ENCODE peak calls at places on chromosome 20, in six cellular contexts. O is IMR-90, X is K562, B is A549, P is H1, Y is GM12878. F is an unnamed sample.

GRCh38 chr20:60066438-60066823 is 108.2 kb downstream of the CDH26 start:
- DNase-seq in O (no peak), X (no peak), B (no peak), P (no peak), Y (no peak), F (no peak)

GRCh38 chr20:21323640-21324039 is 20.5 kb downstream of the XRN2 start:
- DNase-seq in O (peak), X (peak), B (peak), P (no peak), Y (no peak), F (peak)

GRCh38 chr20:20593447-20594170 is 118.8 kb downstream of the RALGAPA2 start:
- DNase-seq in O (peak), X (peak), B (peak), P (peak), Y (no peak), F (peak)

GRCh38 chr20:13173201-13173600 is 47.9 kb upstream of the ISM1 start:
- DNase-seq in O (no peak), X (no peak), B (no peak), P (no peak), Y (no peak), F (no peak)

GRCh38 chr20:34377072-34377847 is 14.2 kb downstream of the ITCH start:
- DNase-seq in O (no peak), X (no peak), B (no peak), P (no peak), Y (peak), F (no peak)

GRCh38 chr20:7741866-7742265 is 198.4 kb downstream of the HAO1 start:
- DNase-seq in O (no peak), X (no peak), B (no peak), P (no peak), Y (no peak), F (no peak)

GRCh38 chr20:41340327-41341055 is at the start of gene LPIN3:
- DNase-seq in O (peak), X (peak), B (peak), P (peak), Y (no peak), F (peak)

GRCh38 chr20:37670426-37670825 is 23.4 kb upstream of the CTNNBL1 start:
- DNase-seq in O (no peak), X (no peak), B (no peak), P (no peak), Y (no peak), F (no peak)

GRCh38 chr20:17533396-17533795 is 2.2 kb upstream of the BFSP1 start:
- DNase-seq in O (peak), X (peak), B (peak), P (no peak), Y (no peak), F (peak)

GRCh38 chr20:52190437-52191131 is 995 bp downstream of the ZFP64 start:
- DNase-seq in O (peak), X (peak), B (peak), P (peak), Y (no peak), F (peak)

GRCh38 chr20:14865169-14865568 is 527.8 kb upstream of the FLRT3 start:
- DNase-seq in O (no peak), X (no peak), B (no peak), P (no peak), Y (no peak), F (no peak)

GRCh38 chr20:24648481-24648880 is 179.1 kb downstream of the SYNDIG1 start:
- DNase-seq in O (no peak), X (no peak), B (no peak), P (no peak), Y (no peak), F (no peak)

GRCh38 chr20:58667975-58668374 is 16.9 kb downstream of the STX16 start:
- DNase-seq in O (no peak), X (no peak), B (no peak), P (peak), Y (no peak), F (no peak)

GRCh38 chr20:12237772-12238171 is 320.1 kb downstream of the BTBD3 start:
- DNase-seq in O (no peak), X (no peak), B (no peak), P (no peak), Y (no peak), F (no peak)

GRCh38 chr20:41261790-41262717 is 55.5 kb downstream of the ZHX3 start:
- DNase-seq in O (peak), X (peak), B (no peak), P (no peak), Y (no peak), F (no peak)

GRCh38 chr20:25745738-25746137 is 49.1 kb upstream of the ZNF337 start:
- DNase-seq in O (no peak), X (no peak), B (no peak), P (no peak), Y (no peak), F (no peak)

GRCh38 chr20:21559305-21559704 is 45.4 kb upstream of the NKX2-2 start:
- DNase-seq in O (no peak), X (no peak), B (no peak), P (no peak), Y (peak), F (no peak)

GRCh38 chr20:24615353-24615752 is 145.9 kb downstream of the SYNDIG1 start:
- DNase-seq in O (no peak), X (no peak), B (no peak), P (no peak), Y (no peak), F (no peak)

GRCh38 chr20:62926229-62927127 is at the start of gene DIDO1:
- DNase-seq in O (peak), X (peak), B (peak), P (peak), Y (peak), F (peak)

GRCh38 chr20:63741676-63742380 is 2.3 kb downstream of the SLC2A4RG start:
- DNase-seq in O (no peak), X (peak), B (no peak), P (peak), Y (no peak), F (no peak)

GRCh38 chr20:62734881-62735280 is 26.2 kb downstream of the NTSR1 start:
- DNase-seq in O (no peak), X (no peak), B (no peak), P (no peak), Y (no peak), F (no peak)

GRCh38 chr20:13416531-13416930 is 195.5 kb downstream of the ISM1 start:
- DNase-seq in O (no peak), X (no peak), B (no peak), P (no peak), Y (no peak), F (no peak)

GRCh38 chr20:33909331-33909921 is 84.3 kb upstream of the RALY start:
- DNase-seq in O (peak), X (no peak), B (peak), P (no peak), Y (no peak), F (peak)

GRCh38 chr20:50642288-50642803 is 49.0 kb downstream of the RIPOR3 start:
- DNase-seq in O (no peak), X (peak), B (peak), P (no peak), Y (no peak), F (no peak)

GRCh38 chr20:62014488-62014775 is 51.2 kb downstream of the TAF4 start:
- DNase-seq in O (no peak), X (no peak), B (no peak), P (no peak), Y (no peak), F (no peak)

GRCh38 chr20:60138263-60139127 is 180.3 kb downstream of the CDH26 start:
- DNase-seq in O (peak), X (peak), B (no peak), P (no peak), Y (no peak), F (no peak)

GRCh38 chr20:62787866-62788265 is 8.4 kb upstream of the MRGBP start:
- DNase-seq in O (no peak), X (no peak), B (no peak), P (no peak), Y (no peak), F (no peak)

GRCh38 chr20:16713056-16713455 is 16.8 kb upstream of the SNRPB2 start:
- DNase-seq in O (no peak), X (no peak), B (no peak), P (no peak), Y (no peak), F (no peak)

GRCh38 chr20:25237610-25238318 is 10.1 kb upstream of the PYGB start:
- DNase-seq in O (peak), X (peak), B (peak), P (no peak), Y (no peak), F (peak)

GRCh38 chr20:7924692-7925091 is 15.6 kb downstream of the HAO1 start:
- DNase-seq in O (peak), X (no peak), B (no peak), P (no peak), Y (no peak), F (no peak)

GRCh38 chr20:25270829-25271251 is 23.0 kb downstream of the PYGB start:
- DNase-seq in O (no peak), X (no peak), B (no peak), P (peak), Y (no peak), F (no peak)

GRCh38 chr20:4217349-4217761 is 202.0 kb upstream of the RNF24 start:
- DNase-seq in O (no peak), X (no peak), B (peak), P (no peak), Y (no peak), F (no peak)

GRCh38 chr20:52923123-52923543 is 49.0 kb upstream of the TSHZ2 start:
- DNase-seq in O (peak), X (no peak), B (no peak), P (no peak), Y (no peak), F (no peak)

GRCh38 chr20:49928411-49929141 is 7.6 kb upstream of the RNF114 start:
- DNase-seq in O (peak), X (peak), B (peak), P (peak), Y (no peak), F (peak)

GRCh38 chr20:19968488-19969073 is 48.6 kb upstream of the NAA20 start:
- DNase-seq in O (no peak), X (no peak), B (no peak), P (no peak), Y (no peak), F (no peak)

GRCh38 chr20:6430381-6430780 is 307.6 kb upstream of the FERMT1 start:
- DNase-seq in O (no peak), X (no peak), B (no peak), P (no peak), Y (no peak), F (no peak)

DNA sequence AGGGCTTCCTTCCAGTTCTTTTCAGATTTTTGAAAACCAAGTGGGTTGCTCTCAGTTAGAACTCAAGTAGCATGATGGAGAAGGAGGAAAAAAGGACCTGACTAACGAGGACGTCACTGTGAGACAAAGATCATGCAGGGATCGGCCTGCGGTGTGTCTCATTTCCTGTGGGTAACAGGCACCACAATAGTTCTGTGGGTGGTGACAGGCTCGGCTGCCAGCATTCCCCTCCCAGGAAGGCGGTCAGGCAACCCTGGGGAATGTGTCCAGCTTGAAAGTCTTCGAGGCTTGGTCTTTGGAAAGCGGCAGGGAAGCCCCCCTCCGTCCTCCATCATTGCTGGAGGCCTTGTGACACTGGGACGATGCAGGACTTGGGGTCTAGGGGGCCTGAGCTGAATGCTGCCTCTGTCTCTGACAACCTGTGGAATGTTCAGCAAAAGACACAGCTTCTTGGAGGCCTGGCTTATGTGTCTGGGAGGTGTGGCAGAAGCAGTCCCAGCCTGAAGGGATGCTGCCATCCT is 121.0 kb downstream of the BCAS1 start:
- DNase-seq in O (peak), X (no peak), B (peak), P (peak), Y (no peak), F (no peak)
- H3K27ac ChIP-seq in O (peak), X (no peak), B (no peak), P (no peak), Y (peak), F (no peak)

DNA sequence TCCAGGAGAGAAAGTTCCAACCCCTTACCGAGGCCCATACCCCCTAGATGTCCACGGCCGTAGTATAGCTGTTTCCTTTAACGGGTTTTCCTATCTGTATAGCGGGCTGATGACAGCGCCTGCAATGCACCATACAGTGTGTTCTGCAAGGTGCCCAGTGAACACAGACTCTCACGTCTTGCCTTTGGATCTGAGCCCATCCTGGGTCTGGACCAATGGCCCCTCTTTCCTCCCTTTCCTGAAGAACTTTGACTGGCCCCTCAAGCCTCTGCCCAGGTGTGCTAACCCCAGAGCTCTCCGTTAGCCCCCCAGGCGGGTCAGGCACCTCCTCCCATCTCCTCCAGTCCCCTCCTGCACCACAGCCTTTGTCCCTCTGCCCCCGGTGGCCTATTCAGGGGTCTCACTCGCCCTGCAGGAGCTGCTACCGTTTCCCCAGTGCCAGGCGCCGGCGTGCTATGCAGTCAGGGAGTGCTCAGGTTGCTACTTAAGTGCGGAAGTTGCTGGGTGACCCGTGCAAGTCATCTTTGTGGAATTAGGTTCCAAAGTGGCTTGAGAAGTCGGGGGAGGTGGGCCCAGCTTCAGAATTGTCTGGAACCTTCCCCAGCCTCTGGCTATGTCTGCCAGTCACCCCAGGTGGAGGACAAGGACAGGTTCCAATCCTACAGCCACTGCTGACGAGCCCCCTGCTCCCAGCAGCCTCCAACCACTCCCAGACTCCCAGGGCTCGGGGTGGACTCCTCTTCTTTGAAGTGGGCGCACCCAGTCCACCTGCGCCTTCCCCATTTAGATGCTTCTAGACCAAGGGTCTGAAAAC is 35.0 kb upstream of the ZBP1 start:
- DNase-seq in O (no peak), X (peak), B (no peak), P (peak), Y (no peak), F (no peak)
- TF ChIP-seq CTCF in O (no peak), X (no peak), B (no peak), P (peak), Y (no peak), F (no peak)

GRCh38 chr20:39983183-39983582 is 705.9 kb downstream of the MAFB start:
- DNase-seq in O (no peak), X (no peak), B (no peak), P (no peak), Y (no peak), F (no peak)
- TF ChIP-seq CEBPB in O (no peak), X (no peak), B (no peak), P (no peak), Y (no peak), F (no peak)

GRCh38 chr20:18705490-18705889 is 108.1 kb upstream of the SCP2D1 start:
- DNase-seq in O (peak), X (no peak), B (no peak), P (no peak), Y (no peak), F (no peak)
- H3K27ac ChIP-seq in O (peak), X (no peak), B (no peak), P (no peak), Y (no peak), F (no peak)

DNA sequence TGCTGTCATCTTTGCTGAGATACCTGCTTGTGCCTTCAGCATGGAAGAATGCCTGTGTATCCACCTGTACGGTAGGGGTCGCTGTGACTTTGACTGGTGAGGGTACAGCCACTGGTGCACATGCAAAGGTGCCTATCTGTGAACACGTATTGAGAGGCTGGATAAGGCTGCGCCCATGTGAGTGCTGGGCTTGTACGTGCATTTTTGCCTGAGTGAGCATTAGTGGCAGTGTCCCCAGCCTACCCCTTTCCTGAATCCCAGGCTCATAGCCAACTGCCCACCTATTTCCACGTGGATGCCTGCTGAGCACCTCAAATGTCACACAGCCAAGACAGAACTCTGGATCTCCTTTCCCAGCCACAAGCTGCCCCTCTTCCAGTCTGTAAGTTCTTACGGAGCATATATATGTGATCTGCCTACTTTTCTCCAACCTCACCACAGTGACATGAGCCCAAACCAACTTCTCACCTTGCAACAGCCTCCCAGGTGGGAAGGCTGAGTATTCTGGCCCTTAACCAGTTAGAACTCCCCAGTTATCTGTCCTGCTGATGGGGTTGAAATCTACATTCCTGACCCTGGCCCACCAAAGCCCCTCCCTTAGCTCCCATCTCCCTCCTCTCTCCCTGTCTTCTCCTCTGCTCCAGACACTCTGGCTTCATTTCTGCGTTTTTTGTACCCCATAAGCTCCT is 1.1 kb upstream of the SLC2A10 start:
- DNase-seq in O (no peak), X (no peak), B (peak), P (peak), Y (no peak), F (no peak)
- TF ChIP-seq CTCF in O (no peak), X (peak), B (no peak), P (peak), Y (no peak), F (peak)

DNA sequence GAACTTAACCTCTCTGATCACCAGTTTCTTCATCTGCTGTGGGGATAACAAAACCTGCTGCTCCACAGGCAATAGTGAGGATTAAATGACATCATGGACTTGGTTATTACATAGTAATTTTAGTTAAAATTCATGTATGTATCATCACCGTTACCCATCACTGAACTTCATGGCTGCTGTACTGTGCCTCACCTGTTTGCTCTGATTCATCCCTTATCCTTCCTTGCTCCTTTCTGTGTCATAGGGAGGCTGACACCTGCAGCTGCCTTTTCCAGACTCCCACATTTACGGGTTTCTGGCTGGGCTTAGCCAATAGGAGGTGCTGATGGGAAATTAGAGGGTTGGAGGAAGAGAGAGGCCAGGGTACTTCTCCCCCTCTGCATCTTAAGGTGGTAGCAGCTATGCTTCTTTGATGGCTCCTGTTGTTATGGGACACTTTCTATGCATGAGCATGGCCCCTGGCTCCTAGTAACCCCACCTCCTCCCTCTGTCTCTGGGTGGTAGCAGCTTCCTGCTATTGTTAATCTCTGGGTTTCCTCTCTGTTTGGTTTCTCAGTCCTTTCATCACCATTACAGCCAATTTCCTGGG is 332.1 kb downstream of the DHX35 start:
- DNase-seq in O (no peak), X (no peak), B (no peak), P (no peak), Y (no peak), F (no peak)
- TF ChIP-seq CEBPB in O (no peak), X (no peak), B (no peak), P (no peak), Y (no peak), F (no peak)

GRCh38 chr20:31707258-31707615 is 15.4 kb downstream of the BCL2L1 start:
- DNase-seq in O (no peak), X (no peak), B (no peak), P (no peak), Y (no peak), F (no peak)

GRCh38 chr20:31709939-31710338 is 12.7 kb downstream of the BCL2L1 start:
- DNase-seq in O (no peak), X (no peak), B (no peak), P (no peak), Y (no peak), F (no peak)

GRCh38 chr20:31706607-31707257 is 15.9 kb downstream of the BCL2L1 start:
- DNase-seq in O (no peak), X (peak), B (peak), P (no peak), Y (no peak), F (no peak)

GRCh38 chr20:31708839-31709534 is 13.7 kb downstream of the BCL2L1 start:
- DNase-seq in O (no peak), X (no peak), B (no peak), P (no peak), Y (no peak), F (no peak)

GRCh38 chr20:31707994-31708744 is 14.5 kb downstream of the BCL2L1 start:
- DNase-seq in O (no peak), X (peak), B (peak), P (peak), Y (no peak), F (no peak)
- H3K27ac ChIP-seq in O (no peak), X (peak), B (peak), P (peak), Y (no peak), F (peak)

DNA sequence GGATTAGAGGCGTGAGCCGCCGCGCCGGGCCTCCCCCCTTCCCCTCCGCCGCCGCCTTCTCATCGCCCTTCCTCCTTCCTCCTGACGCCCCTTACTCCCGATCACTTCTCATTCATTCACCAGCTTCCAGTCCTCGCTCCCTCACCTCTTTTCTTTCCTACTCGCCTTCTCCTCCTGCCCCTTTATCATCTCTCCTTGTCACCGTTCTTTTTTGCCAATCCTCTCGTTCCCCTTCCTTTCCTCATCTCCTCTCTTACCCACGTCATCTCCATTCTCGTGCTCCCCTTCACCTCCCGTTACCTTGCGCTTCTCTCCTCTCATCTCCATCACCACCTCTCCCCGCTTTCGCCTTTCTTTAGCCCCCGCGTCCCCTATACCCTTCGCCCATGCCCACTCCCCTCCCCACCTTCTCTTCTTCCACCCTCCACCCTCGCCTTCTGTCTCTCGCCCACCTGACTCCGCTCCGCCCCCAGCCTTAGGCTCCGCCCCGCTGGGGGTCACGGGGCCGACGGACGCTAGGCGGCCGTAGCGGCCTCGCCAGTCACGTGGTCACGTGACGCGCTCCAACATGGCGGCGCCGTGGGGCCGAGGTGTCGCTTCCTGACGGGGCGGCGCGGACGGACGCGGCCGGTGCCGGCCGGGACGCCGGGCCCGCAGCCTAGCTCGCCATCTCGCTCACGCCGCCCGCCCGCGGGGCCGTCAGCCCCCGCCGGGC is at the start of gene ARFGEF2:
- DNase-seq in O (peak), X (peak), B (peak), P (peak), Y (peak), F (peak)
- TF ChIP-seq CTCF in O (peak), X (peak), B (no peak), P (no peak), Y (peak), F (no peak)

F was measured in HCT116.